ENCODE peak calls at places on chromosomes 6 and 20, in four cellular contexts. O is ovary, I is psoas muscle, Z is fibroblast of lung. Y is an unnamed sample.

GRCh38 chr6:21679761-21680265 is 86.3 kb downstream of the SOX4 start:
- DNase-seq in O (no peak), I (no peak), Z (peak), Y (no peak)

GRCh38 chr6:73640179-73640750 is 13.5 kb downstream of the SLC17A5 start:
- DNase-seq in O (no peak), I (no peak), Z (no peak), Y (no peak)

GRCh38 chr20:47950103-47950502 is 164.8 kb upstream of the SULF2 start:
- DNase-seq in O (no peak), I (no peak), Z (no peak), Y (no peak)

GRCh38 chr20:34037121-34037520 is 43.4 kb downstream of the RALY start:
- DNase-seq in O (no peak), I (no peak), Z (no peak), Y (no peak)

GRCh38 chr6:26521485-26522391 is 16.4 kb upstream of the HMGN4 start:
- DNase-seq in O (peak), I (peak), Z (peak), Y (peak)

GRCh38 chr20:46131396-46131795 is 13.3 kb downstream of the CD40 start:
- DNase-seq in O (no peak), I (no peak), Z (no peak), Y (no peak)

GRCh38 chr6:22320750-22321149 is 23.9 kb upstream of the PRL start:
- DNase-seq in O (no peak), I (no peak), Z (peak), Y (no peak)

GRCh38 chr6:1348675-1349074 is 36.8 kb downstream of the FOXQ1 start:
- DNase-seq in O (no peak), I (peak), Z (peak), Y (no peak)

GRCh38 chr6:137968901-137969300 is 101.8 kb downstream of the TNFAIP3 start:
- DNase-seq in O (no peak), I (no peak), Z (no peak), Y (no peak)

GRCh38 chr20:9989066-9989724 is 45.6 kb upstream of the ANKEF1 start:
- DNase-seq in O (no peak), I (no peak), Z (peak), Y (no peak)

GRCh38 chr20:41627611-41628244 is 9.6 kb upstream of the CHD6 start:
- DNase-seq in O (no peak), I (no peak), Z (no peak), Y (no peak)
- TF ChIP-seq CTCF in O (no peak), I (no peak), Z (no peak), Y (no peak)

GRCh38 chr6:20168668-20169633 is 43.3 kb downstream of the MBOAT1 start:
- DNase-seq in O (no peak), I (no peak), Z (no peak), Y (no peak)
- H3K27ac ChIP-seq in O (no peak), I (no peak), Z (no peak), Y (no peak)

GRCh38 chr6:57172136-57173055 is at the start of gene BAG2:
- DNase-seq in O (peak), I (peak), Z (peak), Y (peak)
- TF ChIP-seq CTCF in O (no peak), I (peak), Z (no peak), Y (peak)

DNA sequence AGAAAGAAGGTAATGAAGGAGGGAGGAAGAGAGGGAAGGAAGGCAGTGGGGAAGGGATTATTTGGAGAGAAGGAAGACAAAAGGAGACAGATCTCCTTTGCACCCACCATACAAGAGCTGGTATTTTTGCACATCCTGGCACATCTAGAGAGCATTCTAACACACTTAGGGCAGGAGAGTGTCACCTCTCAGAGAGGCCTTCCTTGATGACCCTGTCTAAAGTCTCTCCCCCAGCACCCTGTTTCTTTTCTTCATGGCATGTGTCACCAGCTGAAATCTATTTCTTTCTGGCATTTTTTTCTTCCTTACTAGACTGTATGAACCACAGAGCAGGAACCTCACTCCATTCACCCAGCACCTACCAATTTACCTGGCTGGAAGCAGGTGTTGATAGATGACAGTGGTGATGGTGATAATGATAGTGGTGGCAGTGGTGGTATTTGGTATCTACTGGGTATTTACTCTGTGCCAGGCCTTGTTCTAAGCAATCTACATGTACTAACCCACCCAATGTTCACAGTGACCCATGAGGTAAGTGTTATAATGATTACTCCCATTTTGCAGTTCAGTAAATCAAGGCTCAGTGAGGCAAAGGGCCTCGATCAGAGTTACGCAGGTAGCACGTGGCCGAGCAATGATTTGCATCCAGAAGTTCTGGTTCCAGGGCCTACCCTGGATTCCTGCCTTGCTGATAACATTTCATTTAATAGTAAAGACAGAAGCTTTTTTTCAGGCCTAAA is 131.8 kb downstream of the NFATC2 start:
- DNase-seq in O (no peak), I (no peak), Z (no peak), Y (no peak)
- H3K27ac ChIP-seq in O (no peak), I (no peak), Z (no peak), Y (no peak)

GRCh38 chr6:95599691-95600090 is 22.4 kb downstream of the MANEA start:
- DNase-seq in O (no peak), I (no peak), Z (no peak), Y (no peak)
- TF ChIP-seq CTCF in O (no peak), I (no peak), Z (no peak), Y (no peak)

DNA sequence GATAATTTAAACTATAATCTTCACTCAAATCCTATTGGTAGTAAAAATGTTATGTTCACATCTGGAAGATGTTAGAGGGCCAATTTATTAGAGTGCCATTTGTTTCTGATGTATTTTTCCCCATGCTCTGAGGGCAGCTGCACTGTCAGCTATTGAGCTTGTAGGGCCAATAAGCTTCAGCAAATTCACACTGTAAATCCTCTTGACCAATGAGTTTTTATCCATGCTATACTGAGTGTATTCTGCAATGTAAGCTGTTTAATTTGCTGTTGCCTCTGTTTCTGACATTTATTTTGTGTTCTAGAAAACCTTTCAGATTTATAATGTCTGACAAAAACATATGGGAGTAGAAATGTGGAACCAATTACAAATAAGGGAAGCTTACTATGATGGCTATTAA is 62.6 kb downstream of the OGFRL1 start:
- DNase-seq in O (no peak), I (no peak), Z (peak), Y (no peak)
- H3K27ac ChIP-seq in O (no peak), I (no peak), Z (peak), Y (no peak)

DNA sequence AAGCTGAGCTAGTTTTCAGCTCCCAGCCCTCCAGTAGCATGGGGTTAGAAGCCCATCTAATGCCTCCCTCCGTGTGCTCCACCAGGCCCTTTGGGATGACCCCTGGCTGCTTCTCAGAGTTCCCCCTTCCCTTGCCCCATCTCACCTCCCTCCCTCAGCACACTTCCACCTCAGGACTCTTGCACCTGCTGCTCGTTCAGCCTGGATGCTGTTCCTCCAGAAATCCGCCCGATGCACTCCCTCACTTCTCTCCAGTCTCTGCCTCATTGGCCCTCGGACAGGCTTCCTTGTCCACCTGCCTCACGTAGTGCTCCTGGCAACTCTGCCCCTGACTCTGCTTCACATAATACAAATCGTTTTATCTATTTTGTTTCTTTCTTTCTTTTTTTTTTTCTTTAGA is 26.8 kb downstream of the FGD2 start:
- DNase-seq in O (no peak), I (no peak), Z (no peak), Y (no peak)
- TF ChIP-seq CTCF in O (no peak), I (no peak), Z (no peak), Y (no peak)